ENCODE peak calls at places on chromosomes 6 and 20, in eight cellular contexts. G is tibial nerve, M is lung, Z is uterus, Q is PC-3, P is H1, L is neural crest cell, Y is BJ. V is an unnamed sample.

GRCh38 chr6:119586250-119586882 is 236.8 kb upstream of the MAN1A1 start:
- DNase-seq in G (no peak), M (no peak), Z (no peak), Q (no peak), P (no peak), L (no peak), Y (no peak), V (no peak)

GRCh38 chr6:122322824-122323223 is 76.6 kb upstream of the HSF2 start:
- DNase-seq in G (no peak), M (no peak), Z (no peak), Q (no peak), P (no peak), L (no peak), Y (no peak), V (no peak)

GRCh38 chr6:15437090-15437489 is 191.2 kb downstream of the JARID2 start:
- DNase-seq in G (no peak), M (no peak), Z (no peak), Q (no peak), P (no peak), L (no peak), Y (no peak), V (no peak)

GRCh38 chr6:121319112-121319553 is 15.1 kb downstream of the TBC1D32 start:
- DNase-seq in G (no peak), M (no peak), Z (no peak), Q (peak; percentile 58), P (peak; percentile 48), L (no peak), Y (no peak), V (no peak)

GRCh38 chr20:25274481-25274880 is 26.6 kb downstream of the PYGB start:
- DNase-seq in G (peak; percentile 9), M (no peak), Z (peak; percentile 13), Q (no peak), P (peak; percentile 30), L (no peak), Y (no peak), V (no peak)

GRCh38 chr6:111482959-111483735 is at the start of gene REV3L:
- DNase-seq in G (peak; percentile 75), M (peak; percentile 90), Z (peak; percentile 89), Q (peak; percentile 75), P (peak; percentile 89), L (peak; percentile 85), Y (no peak), V (peak; percentile 29)

GRCh38 chr6:27867051-27867940 is 44.9 kb downstream of the OR2B2 start:
- DNase-seq in G (no peak), M (peak; percentile 42), Z (peak; percentile 21), Q (no peak), P (peak; percentile 94), L (peak; percentile 74), Y (no peak), V (peak; percentile 35)

GRCh38 chr20:53628076-53628475 is 34.4 kb upstream of the ZNF217 start:
- DNase-seq in G (no peak), M (no peak), Z (no peak), Q (no peak), P (no peak), L (no peak), Y (no peak), V (no peak)

GRCh38 chr6:28983838-28984237 is 21.3 kb downstream of the ZNF311 start:
- DNase-seq in G (no peak), M (no peak), Z (no peak), Q (no peak), P (no peak), L (no peak), Y (no peak), V (no peak)

GRCh38 chr6:28985396-28986164 is 19.5 kb downstream of the ZNF311 start:
- DNase-seq in G (peak; percentile 65), M (peak; percentile 86), Z (peak; percentile 80), Q (peak; percentile 97), P (peak; percentile 78), L (peak; percentile 65), Y (peak; percentile 96), V (peak; percentile 82)

DNA sequence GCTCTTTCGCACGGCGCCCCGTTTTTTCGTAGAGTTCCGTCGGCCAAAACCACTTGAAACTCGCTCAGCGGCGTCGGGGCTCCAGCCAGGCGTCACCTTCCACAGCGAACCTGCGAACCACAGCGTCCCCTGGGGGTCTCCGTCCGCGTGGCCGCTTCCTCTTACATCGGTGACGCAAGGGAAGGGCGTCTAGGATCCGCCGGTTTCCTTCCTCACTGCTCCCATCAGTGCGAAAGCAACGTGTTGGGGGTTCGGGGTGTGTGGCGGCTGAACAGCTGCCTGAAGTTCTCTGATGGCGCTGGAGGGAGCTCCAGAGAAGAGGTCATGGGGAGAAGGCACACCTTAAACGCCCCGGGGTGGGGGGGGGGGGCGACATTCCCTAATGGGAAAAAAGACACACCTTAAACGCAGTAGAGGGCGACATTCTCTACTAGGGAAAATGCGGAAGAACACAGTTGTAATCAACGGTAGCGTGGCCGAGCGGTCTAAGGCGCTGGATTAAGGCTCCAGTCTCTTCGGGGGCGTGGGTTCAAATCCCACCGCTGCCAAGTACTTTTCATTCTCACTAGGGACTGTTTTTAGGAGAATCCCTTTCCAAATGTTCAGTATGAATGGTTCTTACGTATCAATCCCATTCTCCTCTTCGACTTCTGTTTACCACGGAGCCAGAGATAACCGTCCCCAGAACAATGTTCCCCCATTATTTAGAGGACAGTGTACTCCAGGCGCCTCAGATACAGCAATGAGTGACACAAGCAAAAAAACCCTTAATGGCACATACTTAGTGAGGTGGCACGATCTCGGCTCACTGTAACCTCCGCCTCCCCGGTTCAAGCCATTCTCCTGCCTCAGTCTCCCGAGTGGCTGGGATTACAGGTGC is 16.3 kb downstream of the ZNF311 start:
- DNase-seq in G (no peak), M (peak; percentile 62), Z (peak; percentile 31), Q (no peak), P (peak; percentile 98), L (peak; percentile 76), Y (no peak), V (peak; percentile 76)
- TF ChIP-seq CTCF in G (no peak), M (peak; percentile 3), Z (no peak), Q (no peak), P (peak; percentile 96), L (peak; percentile 67), Y (peak; percentile 53), V (peak; percentile 39)

GRCh38 chr6:12298017-12298958 is 8.1 kb downstream of the EDN1 start:
- DNase-seq in G (no peak), M (no peak), Z (no peak), Q (no peak), P (no peak), L (no peak), Y (no peak), V (no peak)

GRCh38 chr6:12296604-12297003 is 6.4 kb downstream of the EDN1 start:
- DNase-seq in G (no peak), M (no peak), Z (no peak), Q (no peak), P (no peak), L (no peak), Y (no peak), V (no peak)

GRCh38 chr6:12297363-12298016 is 7.3 kb downstream of the EDN1 start:
- DNase-seq in G (no peak), M (no peak), Z (no peak), Q (no peak), P (no peak), L (no peak), Y (no peak), V (no peak)

GRCh38 chr6:12301009-12301408 is 10.8 kb downstream of the EDN1 start:
- DNase-seq in G (no peak), M (no peak), Z (no peak), Q (no peak), P (no peak), L (no peak), Y (no peak), V (no peak)

DNA sequence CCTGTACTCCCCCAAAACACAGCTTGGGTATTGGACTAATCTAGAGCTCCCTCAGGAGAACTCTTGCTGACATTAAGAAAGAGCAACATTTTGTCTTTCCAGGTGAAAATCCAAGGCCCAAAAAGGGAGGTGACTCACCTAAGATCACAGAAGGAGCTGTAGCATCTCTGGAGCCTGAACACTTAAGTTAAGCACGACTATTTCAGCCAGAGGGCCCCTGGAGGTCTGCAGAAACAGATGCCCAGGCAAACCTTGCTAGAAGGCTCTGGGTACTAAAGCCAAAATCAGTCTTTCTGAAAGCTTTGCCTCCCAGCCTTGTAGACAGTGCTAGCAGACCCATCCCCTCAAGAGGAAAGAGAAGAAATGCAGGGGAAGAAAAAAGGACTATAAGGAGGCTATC is 8.8 kb downstream of the EDN1 start:
- DNase-seq in G (no peak), M (no peak), Z (no peak), Q (no peak), P (no peak), L (no peak), Y (no peak), V (no peak)
- TF ChIP-seq CTCF in G (no peak), M (no peak), Z (no peak), Q (no peak), P (no peak), L (no peak), Y (no peak), V (no peak)

GRCh38 chr6:10424005-10424404 is 9.1 kb upstream of the TFAP2A start:
- DNase-seq in G (no peak), M (no peak), Z (no peak), Q (no peak), P (peak; percentile 50), L (no peak), Y (no peak), V (no peak)

GRCh38 chr6:10425177-10425972 is 10.5 kb upstream of the TFAP2A start:
- DNase-seq in G (no peak), M (no peak), Z (no peak), Q (no peak), P (no peak), L (no peak), Y (no peak), V (no peak)

GRCh38 chr6:10429638-10430427 is 15.0 kb upstream of the TFAP2A start:
- DNase-seq in G (no peak), M (no peak), Z (no peak), Q (peak; percentile 75), P (peak; percentile 50), L (no peak), Y (no peak), V (no peak)

GRCh38 chr6:10426781-10427279 is 12.0 kb upstream of the TFAP2A start:
- DNase-seq in G (no peak), M (no peak), Z (no peak), Q (no peak), P (no peak), L (no peak), Y (no peak), V (no peak)

DNA sequence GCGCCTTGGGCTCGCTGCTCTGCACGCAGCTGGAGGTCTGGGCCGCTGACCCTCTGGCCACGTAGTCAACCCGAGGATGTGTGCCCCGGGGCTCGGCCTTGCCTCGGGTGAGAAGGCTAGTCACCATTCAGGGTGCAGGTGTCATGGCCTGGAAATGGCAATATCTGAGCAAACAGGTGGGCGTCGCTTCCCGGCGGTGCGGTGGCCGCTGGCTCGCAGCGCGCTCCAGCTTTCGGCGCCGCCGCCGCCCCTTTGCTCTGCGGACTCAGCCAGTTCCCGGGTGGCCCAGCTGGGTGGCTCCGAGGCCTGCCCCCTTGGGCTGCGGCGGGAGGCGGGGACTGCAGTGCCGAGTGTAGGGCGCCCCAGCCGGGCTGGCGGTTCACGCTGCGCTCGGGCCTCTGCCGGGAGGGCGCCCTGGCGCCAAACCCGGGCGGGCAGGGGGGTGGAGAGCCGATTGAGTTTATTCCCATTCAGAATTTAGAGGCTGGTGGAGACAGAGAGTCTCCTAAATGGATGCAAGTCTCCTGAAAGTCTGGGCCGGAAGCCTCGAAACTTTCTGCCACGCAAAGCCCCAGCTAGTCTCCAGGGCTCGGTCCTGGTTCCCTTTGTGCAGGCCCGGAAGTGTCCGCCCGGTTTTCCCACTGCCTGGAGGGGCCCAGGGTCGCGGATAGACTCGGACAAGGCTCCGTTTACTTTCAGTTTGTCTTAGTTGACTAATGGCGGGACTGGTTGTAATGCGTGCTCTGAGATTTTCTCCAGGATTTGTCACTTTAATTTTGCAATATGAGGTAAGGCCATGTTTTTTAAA is 11.3 kb upstream of the TFAP2A start:
- DNase-seq in G (no peak), M (no peak), Z (no peak), Q (no peak), P (peak; percentile 74), L (no peak), Y (no peak), V (no peak)
- TF ChIP-seq CTCF in G (no peak), M (no peak), Z (no peak), Q (no peak), P (no peak), L (no peak), Y (no peak), V (no peak)

DNA sequence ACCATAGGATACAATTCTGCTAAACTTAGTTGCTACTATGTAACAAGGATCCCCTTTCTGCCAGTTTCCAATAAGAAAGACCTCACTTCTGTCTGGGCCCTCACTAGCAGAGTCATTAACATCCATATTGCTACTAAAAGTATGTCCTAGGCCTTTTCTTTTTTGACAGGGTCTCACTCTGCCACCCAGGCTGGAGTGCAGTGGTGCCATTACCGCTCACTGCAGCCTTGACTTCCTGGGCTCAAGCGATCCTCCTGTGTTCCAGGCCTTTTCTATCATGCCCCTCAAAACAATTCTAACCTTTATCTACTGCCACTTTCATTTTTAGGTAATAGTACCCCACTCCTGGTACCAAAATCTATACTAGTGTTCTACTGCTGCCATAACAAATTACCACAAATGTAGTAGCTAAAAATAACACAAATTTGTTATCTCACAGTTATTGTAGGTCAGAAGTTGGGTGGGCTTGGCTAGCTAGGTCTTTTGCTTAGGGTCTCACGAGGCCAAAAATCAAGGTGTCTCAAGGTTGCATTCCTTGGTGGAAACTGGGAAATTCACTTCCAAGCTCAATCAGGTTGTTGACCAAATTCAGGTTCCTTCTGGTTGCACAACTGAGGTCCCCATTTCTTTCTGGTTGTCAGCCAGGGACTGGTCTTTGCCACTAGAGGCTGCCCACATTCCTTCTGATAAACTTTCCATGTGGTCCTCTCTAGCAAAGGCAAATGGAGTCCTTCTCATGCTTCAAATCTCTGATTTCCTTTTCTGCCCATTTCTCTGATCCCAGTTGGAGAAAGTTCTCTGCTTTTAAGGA is 3.0 kb downstream of the CSNK2A1 start:
- DNase-seq in G (no peak), M (no peak), Z (no peak), Q (no peak), P (no peak), L (no peak), Y (no peak), V (no peak)
- TF ChIP-seq CTCF in G (no peak), M (no peak), Z (no peak), Q (peak; percentile 12), P (no peak), L (no peak), Y (no peak), V (no peak)

V was measured in D721Med.